ENCODE peak calls at places on chromosomes 7 and 10, in nine cellular contexts. P is HCT116, G is breast epithelium, H is osteoblast, B is HL-60, D is fibroblast of lung, F is thoracic aorta, W is cardiac muscle cell, S is psoas muscle. Z is an unnamed sample.

GRCh38 chr7:55515569-55516279 is 56.6 kb downstream of the VOPP1 start:
- DNase-seq in D (no peak), W (peak; percentile 62), P (no peak), B (no peak), F (no peak), S (peak; percentile 81), G (no peak), H (no peak), Z (no peak)

GRCh38 chr7:19015066-19015465 is 102.4 kb downstream of the TWIST1 start:
- DNase-seq in F (no peak), W (no peak), B (no peak), G (no peak), H (no peak), D (peak; percentile 68), P (no peak), S (no peak), Z (no peak)

GRCh38 chr10:117168135-117168674 is 29.1 kb upstream of the KCNK18 start:
- DNase-seq in D (peak; percentile 33), S (peak; percentile 76), W (peak; percentile 83), B (peak; percentile 40), H (peak; percentile 97), F (no peak), P (no peak), G (no peak), Z (no peak)

GRCh38 chr7:75823198-75823910 is 9.7 kb upstream of the CCL24 start:
- DNase-seq in W (no peak), F (no peak), D (no peak), B (no peak), H (no peak), S (no peak), G (no peak), P (no peak), Z (no peak)

GRCh38 chr7:46385662-46386309 is 464.7 kb upstream of the IGFBP3 start:
- DNase-seq in F (no peak), P (no peak), G (no peak), D (peak; percentile 96), H (peak; percentile 58), S (no peak), W (no peak), B (no peak), Z (peak; percentile 91)

GRCh38 chr7:137772748-137773147 is 74.0 kb downstream of the DGKI start:
- DNase-seq in S (no peak), H (peak; percentile 67), G (no peak), P (no peak), B (no peak), D (peak; percentile 94), W (no peak), F (no peak), Z (peak; percentile 90)

GRCh38 chr10:103612462-103613365 is 119.2 kb downstream of the NEURL1 start:
- DNase-seq in B (no peak), P (no peak), G (no peak), S (no peak), W (no peak), D (peak; percentile 82), F (no peak), H (peak; percentile 98), Z (peak; percentile 84)

GRCh38 chr10:96619120-96619519 is 32.3 kb upstream of the TM9SF3 start:
- DNase-seq in S (no peak), H (no peak), F (no peak), D (no peak), B (no peak), G (no peak), P (no peak), W (peak; percentile 31), Z (no peak)

GRCh38 chr10:116316533-116316932 is 7.7 kb upstream of the CCDC172 start:
- DNase-seq in S (no peak), D (peak; percentile 56), F (no peak), B (peak; percentile 9), H (no peak), G (no peak), W (no peak), P (no peak), Z (no peak)

GRCh38 chr10:97407211-97407951 is 6.2 kb upstream of the RRP12 start:
- DNase-seq in F (no peak), S (no peak), P (peak; percentile 77), G (peak; percentile 38), W (peak; percentile 84), D (peak; percentile 68), H (peak; percentile 93), B (peak; percentile 87), Z (peak; percentile 68)

DNA sequence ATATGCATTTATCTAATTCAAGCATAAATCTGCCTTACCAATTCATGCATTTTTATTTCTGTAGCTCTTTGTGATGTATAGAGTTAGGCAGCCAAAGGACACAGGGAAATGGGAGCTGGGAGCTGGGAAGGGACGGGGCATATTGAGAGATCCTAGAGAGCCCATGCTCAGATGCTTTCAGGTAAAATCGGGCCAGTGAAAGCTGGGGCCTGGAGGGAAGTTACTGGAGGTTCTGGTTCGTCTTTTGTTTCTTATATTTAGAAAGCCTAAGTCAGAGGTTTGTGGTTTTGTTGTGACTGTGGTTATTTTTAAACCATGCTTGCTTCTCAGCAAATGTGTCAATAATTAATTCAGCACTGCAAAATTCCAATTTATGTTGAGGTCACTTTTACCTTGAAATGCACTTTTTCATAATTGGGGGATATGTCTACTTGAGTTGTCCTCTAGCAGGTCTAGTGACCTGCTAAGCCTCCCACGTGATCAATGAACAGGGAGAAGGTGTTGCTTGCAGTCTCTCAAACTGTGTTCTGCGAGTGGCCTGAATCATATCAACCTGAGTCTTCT is 5.0 kb downstream of the IFIT3 start:
- DNase-seq in D (no peak), G (no peak), H (no peak), S (no peak), W (no peak), F (no peak), P (no peak), B (no peak), Z (no peak)
- H3K27ac ChIP-seq in D (peak overlapping the region; percentile 69), G (peak overlapping the region; percentile 15), H (peak overlapping the region; percentile 87), S (peak overlapping the region; percentile 54), W (no peak overlapping the region), F (peak overlapping the region; percentile 68), P (no peak overlapping the region), B (no peak overlapping the region), Z (peak overlapping the region; percentile 61)

GRCh38 chr10:11437391-11438241 is 173.8 kb downstream of the USP6NL start:
- DNase-seq in H (no peak), P (no peak), F (no peak), G (no peak), B (no peak), S (no peak), D (no peak), W (no peak), Z (no peak)

GRCh38 chr10:11430421-11431275 is 180.8 kb downstream of the USP6NL start:
- DNase-seq in B (no peak), S (no peak), W (no peak), H (no peak), G (no peak), P (no peak), D (no peak), F (no peak), Z (no peak)

GRCh38 chr10:11435621-11436020 is 175.8 kb downstream of the USP6NL start:
- DNase-seq in P (no peak), F (no peak), D (no peak), H (no peak), S (no peak), G (no peak), B (no peak), W (peak; percentile 31), Z (no peak)

GRCh38 chr10:11433657-11434056 is 177.8 kb downstream of the USP6NL start:
- DNase-seq in H (no peak), G (no peak), S (no peak), P (no peak), F (no peak), D (no peak), B (no peak), W (no peak), Z (no peak)

GRCh38 chr10:11434323-11434722 is 177.1 kb downstream of the USP6NL start:
- DNase-seq in D (no peak), P (no peak), F (no peak), W (no peak), S (no peak), B (no peak), G (no peak), H (no peak), Z (no peak)
- TF ChIP-seq CTCF in D (peak; percentile 14), P (peak; percentile 33), F (no peak), W (peak; percentile 30), S (no peak), B (no peak), G (no peak), H (peak; percentile 38), Z (peak; percentile 50)

DNA sequence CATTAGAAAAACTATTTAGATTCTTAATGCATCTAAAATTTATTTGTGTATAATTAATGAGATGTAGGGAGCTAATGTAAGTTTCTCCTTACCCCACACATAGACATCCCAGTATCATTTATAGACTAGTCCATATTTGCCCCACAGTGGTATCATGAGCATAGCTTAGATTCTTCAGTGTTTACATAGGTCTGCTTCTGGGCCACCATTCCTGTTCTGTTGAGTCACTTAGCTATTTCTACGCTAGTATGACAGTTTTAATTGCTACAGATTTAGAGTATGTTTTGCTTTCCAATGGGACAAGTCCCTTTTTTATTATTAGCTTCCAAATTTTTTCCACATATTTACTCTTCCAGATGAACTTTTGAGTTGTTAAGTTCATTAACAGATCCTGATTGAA is 69.4 kb downstream of the MCMBP start:
- DNase-seq in G (no peak), W (no peak), D (peak; percentile 82), S (no peak), P (no peak), H (peak; percentile 87), F (no peak), B (no peak), Z (peak; percentile 61)
- H3K27ac ChIP-seq in G (no peak overlapping the region), W (no peak overlapping the region), D (no peak overlapping the region), S (peak overlapping the region; percentile 21), P (no peak overlapping the region), H (no peak overlapping the region), F (no peak overlapping the region), B (no peak overlapping the region), Z (peak overlapping the region; percentile 23)

GRCh38 chr7:32910195-32910594 is 18.6 kb upstream of the KBTBD2 start:
- DNase-seq in H (no peak), W (no peak), B (no peak), S (no peak), D (no peak), P (no peak), G (no peak), F (no peak), Z (no peak)

GRCh38 chr7:32901629-32902028 is 10.1 kb upstream of the KBTBD2 start:
- DNase-seq in P (no peak), F (no peak), B (no peak), G (no peak), H (no peak), W (no peak), S (no peak), D (no peak), Z (no peak)

GRCh38 chr7:32900415-32900814 is 8.9 kb upstream of the KBTBD2 start:
- DNase-seq in W (no peak), D (no peak), S (no peak), B (no peak), H (no peak), F (no peak), G (no peak), P (no peak), Z (no peak)

DNA sequence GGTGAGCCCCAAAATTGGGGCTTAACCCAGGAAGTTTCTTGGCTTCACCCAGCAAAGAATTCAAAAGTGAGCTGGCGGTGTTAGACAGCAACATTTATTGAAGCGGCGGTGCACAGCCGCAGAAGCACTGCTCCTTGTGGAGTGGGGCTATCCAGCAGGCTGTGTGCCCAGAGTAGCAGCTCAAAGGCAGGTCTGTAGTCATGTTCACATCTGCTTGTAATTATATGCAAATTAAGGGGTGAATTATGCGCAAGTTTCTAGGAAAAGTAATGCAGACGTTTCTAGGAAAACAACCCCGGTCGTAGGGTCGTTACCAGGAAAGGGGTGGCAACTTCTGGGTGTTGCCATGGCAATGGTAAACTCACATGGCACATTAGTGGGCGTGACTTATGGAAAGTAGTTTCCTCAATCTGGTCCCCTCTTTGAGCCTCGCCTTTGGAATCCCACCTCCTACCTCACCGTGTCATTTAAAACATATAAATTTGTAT is 13.7 kb upstream of the KBTBD2 start:
- DNase-seq in S (no peak), B (no peak), P (peak; percentile 42), W (peak; percentile 30), H (peak; percentile 77), F (no peak), G (no peak), D (peak; percentile 83), Z (peak; percentile 59)
- TF ChIP-seq CTCF in S (no peak), B (no peak), P (no peak), W (peak; percentile 8), H (no peak), F (no peak), G (no peak), D (no peak), Z (no peak)